ENCODE peak calls at places on chromosome 11, in six cellular contexts. H, F, N, Y, L and M are unnamed samples.

GRCh38 chr11:120785576-120785975 is 238.3 kb upstream of the TBCEL start:
- DNase-seq in H (no peak), F (no peak), N (no peak), Y (no peak), L (no peak), M (no peak)

GRCh38 chr11:85187992-85188391 is 439.2 kb downstream of the DLG2 start:
- DNase-seq in H (no peak), F (no peak), N (no peak), Y (no peak), L (no peak), M (no peak)

GRCh38 chr11:135036488-135037297 is 624.7 kb upstream of the B3GAT1 start:
- DNase-seq in H (no peak), F (no peak), N (no peak), Y (no peak), L (no peak), M (no peak)

GRCh38 chr11:128920651-128921050 is 22.0 kb downstream of the TP53AIP1 start:
- DNase-seq in H (peak; percentile 5), F (no peak), N (no peak), Y (no peak), L (no peak), M (no peak)

GRCh38 chr11:61488651-61489291 is 19.8 kb upstream of the LRRC10B start:
- DNase-seq in H (peak; percentile 81), F (peak; percentile 35), N (peak; percentile 28), Y (peak; percentile 83), L (peak; percentile 71), M (no peak)

GRCh38 chr11:114889464-114890065 is 211.2 kb downstream of the NXPE2 start:
- DNase-seq in H (peak; percentile 16), F (no peak), N (no peak), Y (no peak), L (no peak), M (no peak)

GRCh38 chr11:117319214-117319840 is 3.3 kb upstream of the BACE1 start:
- DNase-seq in H (no peak), F (peak; percentile 73), N (peak; percentile 56), Y (no peak), L (no peak), M (peak; percentile 68)

GRCh38 chr11:126438272-126438671 is 82.8 kb downstream of the ST3GAL4 start:
- DNase-seq in H (peak; percentile 64), F (peak; percentile 3), N (no peak), Y (no peak), L (no peak), M (no peak)

GRCh38 chr11:109808569-109808968 is 284.6 kb upstream of the ZC3H12C start:
- DNase-seq in H (no peak), F (peak; percentile 58), N (peak; percentile 7), Y (no peak), L (no peak), M (peak; percentile 39)

GRCh38 chr11:131977231-131977630 is 606.8 kb downstream of the NTM start:
- DNase-seq in H (no peak), F (peak; percentile 61), N (no peak), Y (no peak), L (no peak), M (peak; percentile 69)

GRCh38 chr11:82233211-82233610 is 500.5 kb downstream of the FAM181B start:
- DNase-seq in H (no peak), F (no peak), N (peak; percentile 9), Y (no peak), L (no peak), M (no peak)

GRCh38 chr11:12750181-12750580 is 76.0 kb downstream of the TEAD1 start:
- DNase-seq in H (no peak), F (no peak), N (no peak), Y (no peak), L (no peak), M (no peak)

GRCh38 chr11:125369808-125370207 is 126.3 kb downstream of the FEZ1 start:
- DNase-seq in H (no peak), F (no peak), N (no peak), Y (no peak), L (no peak), M (no peak)

GRCh38 chr11:60854140-60854846 is 1.5 kb downstream of the PTGDR2 start:
- DNase-seq in H (no peak), F (no peak), N (no peak), Y (no peak), L (no peak), M (no peak)

GRCh38 chr11:74949748-74950127 is 672 bp downstream of the SPCS2 start:
- DNase-seq in H (no peak), F (peak; percentile 33), N (no peak), Y (no peak), L (no peak), M (peak; percentile 44)

GRCh38 chr11:11946180-11946579 is 62.2 kb downstream of the DKK3 start:
- DNase-seq in H (no peak), F (peak; percentile 57), N (peak; percentile 49), Y (no peak), L (no peak), M (peak; percentile 53)

GRCh38 chr11:128625316-128625715 is 38.0 kb upstream of the ETS1 start:
- DNase-seq in H (no peak), F (no peak), N (no peak), Y (no peak), L (no peak), M (no peak)

GRCh38 chr11:110432713-110433392 is 3.1 kb downstream of the FDX1 start:
- DNase-seq in H (no peak), F (peak; percentile 20), N (no peak), Y (no peak), L (no peak), M (peak; percentile 66)

GRCh38 chr11:90705661-90706060 is 482.8 kb upstream of the CHORDC1 start:
- DNase-seq in H (no peak), F (peak; percentile 7), N (no peak), Y (no peak), L (no peak), M (no peak)

GRCh38 chr11:122756417-122756816 is 81.9 kb upstream of the CRTAM start:
- DNase-seq in H (peak; percentile 33), F (no peak), N (no peak), Y (no peak), L (no peak), M (no peak)

GRCh38 chr11:134480129-134480652 is 68.1 kb upstream of the B3GAT1 start:
- DNase-seq in H (no peak), F (no peak), N (no peak), Y (peak; percentile 31), L (no peak), M (no peak)

GRCh38 chr11:35272391-35272821 is 133.4 kb downstream of the CD44 start:
- DNase-seq in H (no peak), F (no peak), N (no peak), Y (no peak), L (no peak), M (no peak)

GRCh38 chr11:118437046-118437735 is 899 bp downstream of the KMT2A start:
- DNase-seq in H (peak; percentile 20), F (peak; percentile 36), N (no peak), Y (peak; percentile 70), L (peak; percentile 66), M (peak; percentile 72)

GRCh38 chr11:71451596-71452353 is 1.2 kb upstream of the NADSYN1 start:
- DNase-seq in H (no peak), F (no peak), N (no peak), Y (peak; percentile 79), L (no peak), M (no peak)

GRCh38 chr11:109864161-109864661 is 229.0 kb upstream of the ZC3H12C start:
- DNase-seq in H (no peak), F (no peak), N (no peak), Y (no peak), L (no peak), M (no peak)

GRCh38 chr11:12801976-12802375 is 127.8 kb downstream of the TEAD1 start:
- DNase-seq in H (no peak), F (no peak), N (no peak), Y (no peak), L (no peak), M (no peak)

GRCh38 chr11:66491315-66491935 is 11.2 kb downstream of the DPP3 start:
- DNase-seq in H (no peak), F (no peak), N (no peak), Y (peak; percentile 50), L (no peak), M (no peak)
- TF ChIP-seq CTCF in H (peak; percentile 36), F (peak; percentile 56), N (peak; percentile 69), Y (peak; percentile 73), L (no peak), M (peak; percentile 32)

GRCh38 chr11:1482581-1483444 is 3.8 kb downstream of the MOB2 start:
- DNase-seq in H (peak; percentile 15), F (no peak), N (no peak), Y (no peak), L (no peak), M (no peak)

GRCh38 chr11:1484061-1484671 is 2.4 kb downstream of the MOB2 start:
- DNase-seq in H (peak; percentile 8), F (no peak), N (no peak), Y (no peak), L (no peak), M (no peak)

GRCh38 chr11:1481861-1482441 is 4.6 kb downstream of the MOB2 start:
- DNase-seq in H (peak; percentile 11), F (no peak), N (no peak), Y (no peak), L (no peak), M (no peak)

GRCh38 chr11:1484716-1485503 is 1.7 kb downstream of the MOB2 start:
- DNase-seq in H (peak; percentile 33), F (no peak), N (no peak), Y (no peak), L (no peak), M (no peak)

GRCh38 chr11:1483445-1483961 is 3.1 kb downstream of the MOB2 start:
- DNase-seq in H (peak; percentile 15), F (no peak), N (no peak), Y (no peak), L (no peak), M (no peak)
- H3K4me3 ChIP-seq in H (no peak overlapping the region), F (no peak overlapping the region), N (no peak overlapping the region), Y (no peak overlapping the region), L (no peak overlapping the region), M (no peak overlapping the region)

DNA sequence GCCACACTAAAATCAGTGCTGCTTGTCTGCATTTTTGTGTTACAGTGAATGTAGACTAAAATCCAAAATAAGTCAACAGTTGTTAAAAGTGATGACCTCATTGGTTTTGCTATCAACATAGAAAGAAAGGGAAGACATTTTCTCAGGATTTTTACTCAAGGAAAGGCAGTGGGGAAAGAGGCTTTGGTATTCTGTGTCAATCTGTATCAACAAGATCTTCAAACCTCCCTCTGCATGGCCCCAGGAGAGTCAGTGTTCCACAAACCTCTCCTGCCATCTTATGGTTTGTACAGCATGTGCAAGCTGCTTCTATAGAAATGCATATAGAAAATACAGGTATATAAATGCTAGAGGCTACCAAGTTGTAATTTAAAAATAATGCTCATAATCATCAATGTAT is 13.8 kb upstream of the OR51M1 start:
- DNase-seq in H (no peak), F (peak; percentile 72), N (peak; percentile 75), Y (no peak), L (no peak), M (peak; percentile 62)
- TF ChIP-seq CTCF in H (no peak), F (peak; percentile 50), N (peak; percentile 75), Y (no peak), L (no peak), M (peak; percentile 62)

DNA sequence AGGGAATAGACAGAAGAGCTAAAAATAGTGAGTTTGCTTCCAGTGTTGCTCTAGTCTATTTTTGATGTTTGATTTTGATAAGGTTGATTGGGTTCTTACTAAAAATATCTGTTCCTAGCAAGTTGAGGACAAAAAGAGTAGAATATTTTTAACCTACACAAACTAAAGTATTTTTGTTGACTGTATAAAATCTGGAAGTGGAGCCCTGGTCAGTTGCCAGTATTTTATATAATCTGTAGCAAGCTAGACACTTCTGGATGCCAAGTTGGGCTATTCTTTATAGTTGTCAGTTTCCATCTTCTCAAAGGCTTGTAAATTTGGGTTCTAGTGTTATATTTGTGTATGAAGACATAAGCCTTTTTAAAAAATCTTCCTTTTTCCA is 56.6 kb downstream of the HSD17B12 start:
- DNase-seq in H (no peak), F (no peak), N (no peak), Y (no peak), L (no peak), M (no peak)
- H3K4me3 ChIP-seq in H (peak overlapping the region; percentile 49), F (no peak overlapping the region), N (no peak overlapping the region), Y (no peak overlapping the region), L (no peak overlapping the region), M (no peak overlapping the region)